ENCODE peak calls at places on chromosomes 6 and 20, in six cellular contexts. G is fibroblast of lung, Q is endodermal cell, W is uterus, T is IMR-90, A is Peyer's patch. J is an unnamed sample.

GRCh38 chr6:33384581-33385020 is 7.0 kb upstream of the KIFC1 start:
- DNase-seq in T (peak; percentile 80), W (no peak), A (no peak), Q (peak; percentile 68), G (peak; percentile 85), J (peak; percentile 34)

GRCh38 chr6:127342296-127342945 is 988 bp downstream of the ECHDC1 start:
- DNase-seq in Q (peak; percentile 67), G (peak; percentile 22), W (no peak), T (peak; percentile 54), A (no peak), J (no peak)

GRCh38 chr20:17680128-17680835 is 1.8 kb downstream of the RRBP1 start:
- DNase-seq in W (peak; percentile 63), Q (peak; percentile 87), G (peak; percentile 85), A (peak; percentile 75), T (peak; percentile 71), J (no peak)

GRCh38 chr6:43948527-43949450 is 178.5 kb downstream of the MRPL14 start:
- DNase-seq in Q (peak; percentile 59), A (no peak), W (no peak), T (peak; percentile 55), G (peak; percentile 32), J (peak; percentile 24)

GRCh38 chr6:130615816-130616215 is 211.4 kb upstream of the SMLR1 start:
- DNase-seq in A (no peak), G (no peak), W (no peak), Q (no peak), T (no peak), J (no peak)

GRCh38 chr6:3032986-3033385 is 33.3 kb downstream of the NQO2 start:
- DNase-seq in T (peak; percentile 61), A (no peak), W (no peak), Q (no peak), G (no peak), J (no peak)

GRCh38 chr6:45835725-45836437 is 179.8 kb downstream of the CLIC5 start:
- DNase-seq in T (no peak), A (no peak), Q (no peak), G (no peak), W (no peak), J (no peak)

GRCh38 chr6:168377856-168378832 is 58.6 kb upstream of the DACT2 start:
- DNase-seq in A (no peak), T (no peak), W (no peak), Q (no peak), G (no peak), J (no peak)

GRCh38 chr6:28139860-28140500 is 1.7 kb upstream of the ZKSCAN8 start:
- DNase-seq in G (no peak), Q (no peak), W (no peak), A (no peak), T (no peak), J (no peak)

GRCh38 chr20:53736757-53737403 is 143.2 kb upstream of the ZNF217 start:
- DNase-seq in W (no peak), T (peak; percentile 49), Q (no peak), A (no peak), G (no peak), J (no peak)

GRCh38 chr6:28867078-28867414 is 56.7 kb downstream of the TRIM27 start:
- DNase-seq in A (no peak), Q (no peak), T (peak; percentile 3), W (no peak), G (no peak), J (no peak)

GRCh38 chr6:82987951-82988350 is 77.7 kb downstream of the UBE3D start:
- DNase-seq in G (no peak), T (no peak), Q (no peak), W (no peak), A (no peak), J (no peak)

GRCh38 chr6:163284151-163284550 is 130.4 kb upstream of the QKI start:
- DNase-seq in G (no peak), W (no peak), T (no peak), Q (no peak), A (no peak), J (no peak)

GRCh38 chr6:134020543-134020942 is 31.9 kb downstream of the SLC2A12 start:
- DNase-seq in G (no peak), W (no peak), A (no peak), Q (no peak), T (no peak), J (no peak)

GRCh38 chr6:40721252-40721936 is 134.2 kb upstream of the LRFN2 start:
- DNase-seq in Q (no peak), T (no peak), A (no peak), W (no peak), G (no peak), J (no peak)

GRCh38 chr6:154404791-154405400 is 48.3 kb upstream of the IPCEF1 start:
- DNase-seq in T (peak; percentile 84), A (no peak), G (peak; percentile 68), Q (no peak), W (no peak), J (no peak)

GRCh38 chr20:33783818-33784217 is 27.3 kb upstream of the CHMP4B start:
- DNase-seq in T (no peak), W (no peak), G (no peak), Q (no peak), A (no peak), J (no peak)

GRCh38 chr6:6825986-6826901 is 237.7 kb downstream of the LY86 start:
- DNase-seq in Q (no peak), A (no peak), T (no peak), W (peak; percentile 37), G (no peak), J (no peak)

GRCh38 chr6:42295181-42295580 is 77.5 kb upstream of the MRPS10 start:
- DNase-seq in G (no peak), A (no peak), W (no peak), Q (no peak), T (no peak), J (no peak)

GRCh38 chr20:3797592-3798404 is 1.7 kb downstream of the CDC25B start:
- DNase-seq in G (peak; percentile 55), W (no peak), A (no peak), Q (no peak), T (peak; percentile 67), J (no peak)

GRCh38 chr20:3798405-3798768 is 2.3 kb downstream of the CDC25B start:
- DNase-seq in Q (no peak), T (no peak), W (no peak), G (no peak), A (no peak), J (no peak)

GRCh38 chr20:3795511-3796468 is at the start of gene CDC25B:
- DNase-seq in T (peak; percentile 83), Q (peak; percentile 97), W (peak; percentile 96), G (peak; percentile 95), A (peak; percentile 95), J (peak; percentile 68)

GRCh38 chr20:3796477-3797225 is 541 bp downstream of the CDC25B start:
- DNase-seq in G (no peak), Q (no peak), W (no peak), A (no peak), T (no peak), J (no peak)

DNA sequence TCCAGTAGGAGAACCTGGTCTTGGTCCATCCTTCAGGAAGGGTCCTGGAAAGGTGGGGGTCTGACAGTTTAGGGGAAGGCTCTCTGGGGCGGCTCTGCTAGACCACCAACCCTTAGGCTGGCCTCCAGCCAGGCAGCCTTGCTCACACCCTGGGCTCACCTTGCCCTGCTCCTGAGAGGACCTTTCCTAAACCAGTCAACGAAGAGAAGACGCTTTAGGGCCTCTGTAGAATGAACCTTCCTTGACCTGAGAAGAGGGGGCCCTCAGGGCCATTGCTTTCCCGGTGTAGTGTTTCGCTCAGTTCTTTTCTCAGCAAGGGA is 1.1 kb downstream of the CDC25B start:
- DNase-seq in Q (no peak), W (no peak), G (no peak), A (no peak), T (no peak), J (no peak)
- H3K4me3 ChIP-seq in Q (peak overlapping the region; percentile 79), W (peak overlapping the region; percentile 58), G (peak overlapping the region; percentile 78), A (no peak overlapping the region), T (peak overlapping the region; percentile 82), J (peak overlapping the region; percentile 82)

DNA sequence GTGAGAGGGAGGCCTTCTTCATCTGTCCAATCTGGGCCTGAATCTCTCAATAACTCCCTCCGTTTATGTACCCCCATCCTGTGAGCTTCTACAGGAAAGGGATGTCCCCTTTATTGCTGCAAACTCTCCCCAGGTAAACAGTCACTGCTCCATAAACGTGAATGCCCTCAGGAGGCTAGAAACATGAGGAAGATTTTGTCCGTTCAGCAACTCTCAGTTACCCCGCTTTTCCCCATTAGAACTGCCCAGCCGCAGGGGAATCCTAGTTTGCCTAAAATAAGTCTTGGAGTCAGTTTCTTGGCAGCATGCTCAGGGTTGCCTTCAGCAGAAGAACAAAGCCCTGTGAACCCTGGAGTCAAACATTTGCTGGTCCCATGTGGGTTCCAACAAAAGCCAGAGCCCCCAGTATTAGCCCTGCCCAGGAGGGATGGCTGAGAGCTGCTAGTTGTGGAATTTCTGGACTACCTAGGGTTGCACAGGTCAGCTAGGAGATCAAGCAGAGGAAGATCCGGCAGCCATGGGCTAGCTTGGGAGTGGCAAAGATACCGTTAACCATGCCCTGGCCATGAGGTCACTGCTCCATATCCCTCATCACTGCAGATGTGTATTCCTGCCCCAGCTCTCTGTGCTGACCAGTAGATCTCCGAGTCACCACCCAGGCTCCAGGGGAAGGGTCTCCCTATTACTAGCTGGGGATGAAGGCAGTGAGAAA is 640 bp downstream of the LRRN4 start:
- DNase-seq in G (no peak), A (no peak), Q (no peak), T (no peak), W (no peak), J (no peak)
- H3K4me3 ChIP-seq in G (no peak overlapping the region), A (no peak overlapping the region), Q (peak overlapping the region; percentile 10), T (no peak overlapping the region), W (no peak overlapping the region), J (no peak overlapping the region)

GRCh38 chr6:14070457-14070856 is 47.1 kb upstream of the CD83 start:
- DNase-seq in T (no peak), Q (no peak), A (no peak), G (peak; percentile 51), W (no peak), J (no peak)

GRCh38 chr6:14077193-14077853 is 40.2 kb upstream of the CD83 start:
- DNase-seq in G (no peak), T (no peak), Q (no peak), A (no peak), W (no peak), J (no peak)

GRCh38 chr6:14072084-14072483 is 45.5 kb upstream of the CD83 start:
- DNase-seq in T (peak; percentile 61), G (peak; percentile 19), A (no peak), Q (no peak), W (no peak), J (no peak)

GRCh38 chr6:14079433-14079832 is 38.1 kb upstream of the CD83 start:
- DNase-seq in T (peak; percentile 53), A (no peak), Q (no peak), G (no peak), W (no peak), J (no peak)

GRCh38 chr6:14074723-14075503 is 42.7 kb upstream of the CD83 start:
- DNase-seq in A (no peak), G (peak; percentile 50), Q (no peak), T (peak; percentile 44), W (no peak), J (no peak)
- H3K4me3 ChIP-seq in A (peak overlapping the region; percentile 27), G (peak overlapping the region; percentile 55), Q (no peak overlapping the region), T (peak overlapping the region; percentile 46), W (peak overlapping the region; percentile 34), J (peak overlapping the region; percentile 47)

DNA sequence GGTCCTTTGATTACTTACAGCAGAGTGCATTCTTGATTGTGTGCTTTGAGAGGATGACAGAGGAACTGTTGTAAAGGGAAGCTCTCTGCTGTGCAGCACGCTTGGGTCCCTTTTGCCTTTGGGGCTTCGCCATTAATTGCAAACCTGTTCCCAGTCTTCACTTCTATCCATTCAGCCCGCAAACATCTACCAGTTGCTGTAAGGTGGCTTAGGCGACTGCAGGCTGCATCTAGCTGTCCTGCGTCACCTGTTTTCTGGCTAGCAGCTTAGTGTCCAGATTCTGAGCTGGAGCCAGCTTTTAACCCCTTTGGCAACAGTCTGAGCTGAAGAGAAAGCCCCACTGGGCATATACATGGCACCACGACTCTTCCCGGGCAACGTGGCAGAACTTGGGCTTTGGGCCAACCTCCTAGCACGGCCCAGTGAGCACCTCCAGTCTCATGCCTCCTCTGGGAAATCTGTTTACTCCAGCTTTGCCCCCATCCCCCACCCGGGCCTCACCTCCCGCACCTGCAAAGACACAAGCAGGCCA is 2.5 kb upstream of the FASTKD5 start:
- DNase-seq in W (no peak), T (no peak), Q (peak; percentile 49), G (no peak), A (no peak), J (no peak)
- H3K4me3 ChIP-seq in W (no peak overlapping the region), T (no peak overlapping the region), Q (no peak overlapping the region), G (no peak overlapping the region), A (no peak overlapping the region), J (no peak overlapping the region)

J was measured in AG04450.